ENCODE peak calls at places on chromosome 1, in nine cellular contexts. One of them, this sample, is unnamed.

GRCh38 chr1:19209439-19209989 is 552 bp downstream of the UBR4 start:
- DNase-seq in EL: peak
- DNase-seq in occipital lobe: peak
- DNase-seq in thoracic aorta: no peak
- DNase-seq in right cardiac atrium: no peak
- DNase-seq in cardiac muscle cell: peak
- DNase-seq in IMR-90: peak
- DNase-seq in ELF-1: peak
- DNase-seq in DMS53: peak
- DNase-seq in this sample: peak

GRCh38 chr1:225838793-225839192 is 28.9 kb downstream of the EPHX1 start:
- DNase-seq in EL: no peak
- DNase-seq in occipital lobe: no peak
- DNase-seq in thoracic aorta: no peak
- DNase-seq in right cardiac atrium: no peak
- DNase-seq in cardiac muscle cell: no peak
- DNase-seq in IMR-90: no peak
- DNase-seq in ELF-1: no peak
- DNase-seq in DMS53: no peak
- DNase-seq in this sample: no peak

GRCh38 chr1:178953034-178953433 is 72.7 kb upstream of the FAM20B start:
- DNase-seq in EL: no peak
- DNase-seq in occipital lobe: no peak
- DNase-seq in thoracic aorta: no peak
- DNase-seq in right cardiac atrium: no peak
- DNase-seq in cardiac muscle cell: no peak
- DNase-seq in IMR-90: no peak
- DNase-seq in ELF-1: no peak
- DNase-seq in DMS53: no peak
- DNase-seq in this sample: no peak

GRCh38 chr1:229557214-229557850 is 1.2 kb downstream of the ABCB10 start:
- DNase-seq in EL: peak
- DNase-seq in occipital lobe: no peak
- DNase-seq in thoracic aorta: no peak
- DNase-seq in right cardiac atrium: no peak
- DNase-seq in cardiac muscle cell: no peak
- DNase-seq in IMR-90: peak
- DNase-seq in ELF-1: no peak
- DNase-seq in DMS53: peak
- DNase-seq in this sample: no peak

GRCh38 chr1:59743324-59744108 is 71.2 kb upstream of the HOOK1 start:
- DNase-seq in EL: no peak
- DNase-seq in occipital lobe: no peak
- DNase-seq in thoracic aorta: no peak
- DNase-seq in right cardiac atrium: no peak
- DNase-seq in cardiac muscle cell: peak
- DNase-seq in IMR-90: no peak
- DNase-seq in ELF-1: no peak
- DNase-seq in DMS53: no peak
- DNase-seq in this sample: peak

GRCh38 chr1:11740258-11741192 is 4.6 kb downstream of the AGTRAP start:
- DNase-seq in EL: peak
- DNase-seq in occipital lobe: no peak
- DNase-seq in thoracic aorta: no peak
- DNase-seq in right cardiac atrium: peak
- DNase-seq in cardiac muscle cell: no peak
- DNase-seq in IMR-90: no peak
- DNase-seq in ELF-1: no peak
- DNase-seq in DMS53: no peak
- DNase-seq in this sample: no peak

GRCh38 chr1:5448486-5448885 is 543.7 kb downstream of the NPHP4 start:
- DNase-seq in EL: no peak
- DNase-seq in occipital lobe: no peak
- DNase-seq in thoracic aorta: no peak
- DNase-seq in right cardiac atrium: no peak
- DNase-seq in cardiac muscle cell: no peak
- DNase-seq in IMR-90: no peak
- DNase-seq in ELF-1: no peak
- DNase-seq in DMS53: no peak
- DNase-seq in this sample: no peak

GRCh38 chr1:97919568-97920261 is 1.1 kb downstream of the DPYD start:
- DNase-seq in EL: peak
- DNase-seq in occipital lobe: no peak
- DNase-seq in thoracic aorta: no peak
- DNase-seq in right cardiac atrium: no peak
- DNase-seq in cardiac muscle cell: no peak
- DNase-seq in IMR-90: peak
- DNase-seq in ELF-1: no peak
- DNase-seq in DMS53: peak
- DNase-seq in this sample: no peak

GRCh38 chr1:201149400-201149799 is 4.9 kb downstream of the TMEM9 start:
- DNase-seq in EL: peak
- DNase-seq in occipital lobe: no peak
- DNase-seq in thoracic aorta: no peak
- DNase-seq in right cardiac atrium: no peak
- DNase-seq in cardiac muscle cell: peak
- DNase-seq in IMR-90: peak
- DNase-seq in ELF-1: no peak
- DNase-seq in DMS53: peak
- DNase-seq in this sample: no peak

GRCh38 chr1:88935522-88936222 is 44.3 kb upstream of the GTF2B start:
- DNase-seq in EL: peak
- DNase-seq in occipital lobe: no peak
- DNase-seq in thoracic aorta: no peak
- DNase-seq in right cardiac atrium: no peak
- DNase-seq in cardiac muscle cell: peak
- DNase-seq in IMR-90: peak
- DNase-seq in ELF-1: no peak
- DNase-seq in DMS53: peak
- DNase-seq in this sample: no peak

GRCh38 chr1:204080163-204080903 is 7.4 kb downstream of the SOX13 start:
- DNase-seq in EL: peak
- DNase-seq in occipital lobe: no peak
- DNase-seq in thoracic aorta: peak
- DNase-seq in right cardiac atrium: peak
- DNase-seq in cardiac muscle cell: peak
- DNase-seq in IMR-90: peak
- DNase-seq in ELF-1: peak
- DNase-seq in DMS53: peak
- DNase-seq in this sample: peak

GRCh38 chr1:96918406-96918805 is 196.8 kb downstream of the PTBP2 start:
- DNase-seq in EL: peak
- DNase-seq in occipital lobe: no peak
- DNase-seq in thoracic aorta: no peak
- DNase-seq in right cardiac atrium: no peak
- DNase-seq in cardiac muscle cell: no peak
- DNase-seq in IMR-90: peak
- DNase-seq in ELF-1: no peak
- DNase-seq in DMS53: no peak
- DNase-seq in this sample: no peak

GRCh38 chr1:153617677-153618076 is 1.6 kb upstream of the S100A14 start:
- DNase-seq in EL: peak
- DNase-seq in occipital lobe: no peak
- DNase-seq in thoracic aorta: no peak
- DNase-seq in right cardiac atrium: peak
- DNase-seq in cardiac muscle cell: no peak
- DNase-seq in IMR-90: no peak
- DNase-seq in ELF-1: peak
- DNase-seq in DMS53: peak
- DNase-seq in this sample: peak

GRCh38 chr1:11731719-11732283 is 4.1 kb upstream of the AGTRAP start:
- DNase-seq in EL: no peak
- DNase-seq in occipital lobe: peak
- DNase-seq in thoracic aorta: no peak
- DNase-seq in right cardiac atrium: peak
- DNase-seq in cardiac muscle cell: no peak
- DNase-seq in IMR-90: peak
- DNase-seq in ELF-1: peak
- DNase-seq in DMS53: no peak
- DNase-seq in this sample: peak

GRCh38 chr1:160007577-160008200 is 24.1 kb downstream of the PIGM start:
- DNase-seq in EL: peak
- DNase-seq in occipital lobe: no peak
- DNase-seq in thoracic aorta: no peak
- DNase-seq in right cardiac atrium: no peak
- DNase-seq in cardiac muscle cell: peak
- DNase-seq in IMR-90: peak
- DNase-seq in ELF-1: peak
- DNase-seq in DMS53: peak
- DNase-seq in this sample: no peak

GRCh38 chr1:162899422-162900168 is 38.6 kb upstream of the CCDC190 start:
- DNase-seq in EL: peak
- DNase-seq in occipital lobe: no peak
- DNase-seq in thoracic aorta: no peak
- DNase-seq in right cardiac atrium: no peak
- DNase-seq in cardiac muscle cell: no peak
- DNase-seq in IMR-90: peak
- DNase-seq in ELF-1: no peak
- DNase-seq in DMS53: no peak
- DNase-seq in this sample: no peak

This sample was measured in left cardiac atrium.